ENCODE peak calls at places on chromosomes 3 and 15, in ten cellular contexts. One of them, this sample, is unnamed.

GRCh38 chr15:74322558-74323180 is 44.8 kb downstream of the CYP11A1 start:
- DNase-seq in left ventricle myocardium inferior: peak
- DNase-seq in colonic mucosa: peak
- DNase-seq in pancreas: peak
- DNase-seq in GM10248: peak
- DNase-seq in A549: peak
- DNase-seq in GM06990: peak
- DNase-seq in mammary epithelial cell: peak
- DNase-seq in fibroblast of lung: peak
- DNase-seq in cardiac muscle cell: peak
- DNase-seq in this sample: no peak

GRCh38 chr3:173755161-173755560 is 357.6 kb downstream of the NLGN1 start:
- DNase-seq in left ventricle myocardium inferior: no peak
- DNase-seq in colonic mucosa: no peak
- DNase-seq in pancreas: no peak
- DNase-seq in GM10248: no peak
- DNase-seq in A549: no peak
- DNase-seq in GM06990: no peak
- DNase-seq in mammary epithelial cell: no peak
- DNase-seq in fibroblast of lung: no peak
- DNase-seq in cardiac muscle cell: no peak
- DNase-seq in this sample: no peak

GRCh38 chr3:192033246-192033645 is 572.3 kb downstream of the PYDC2 start:
- DNase-seq in left ventricle myocardium inferior: no peak
- DNase-seq in colonic mucosa: no peak
- DNase-seq in pancreas: no peak
- DNase-seq in GM10248: no peak
- DNase-seq in A549: no peak
- DNase-seq in GM06990: no peak
- DNase-seq in mammary epithelial cell: no peak
- DNase-seq in fibroblast of lung: no peak
- DNase-seq in cardiac muscle cell: no peak
- DNase-seq in this sample: no peak

GRCh38 chr3:13536832-13537231 is 12.1 kb upstream of the FBLN2 start:
- DNase-seq in left ventricle myocardium inferior: no peak
- DNase-seq in colonic mucosa: no peak
- DNase-seq in pancreas: no peak
- DNase-seq in GM10248: no peak
- DNase-seq in A549: no peak
- DNase-seq in GM06990: no peak
- DNase-seq in mammary epithelial cell: no peak
- DNase-seq in fibroblast of lung: no peak
- DNase-seq in cardiac muscle cell: peak
- DNase-seq in this sample: no peak

GRCh38 chr15:32844118-32844711 is 126.4 kb downstream of the GREM1 start:
- DNase-seq in left ventricle myocardium inferior: no peak
- DNase-seq in colonic mucosa: no peak
- DNase-seq in pancreas: no peak
- DNase-seq in GM10248: peak
- DNase-seq in A549: peak
- DNase-seq in GM06990: no peak
- DNase-seq in mammary epithelial cell: peak
- DNase-seq in fibroblast of lung: peak
- DNase-seq in cardiac muscle cell: peak
- DNase-seq in this sample: no peak

GRCh38 chr15:25176991-25177954 is 222.5 kb downstream of the SNRPN start:
- DNase-seq in left ventricle myocardium inferior: peak
- DNase-seq in colonic mucosa: peak
- DNase-seq in pancreas: peak
- DNase-seq in GM10248: no peak
- DNase-seq in A549: no peak
- DNase-seq in GM06990: no peak
- DNase-seq in mammary epithelial cell: no peak
- DNase-seq in fibroblast of lung: no peak
- DNase-seq in cardiac muscle cell: no peak
- DNase-seq in this sample: peak

GRCh38 chr3:99319450-99319849 is 318.9 kb upstream of the COL8A1 start:
- DNase-seq in left ventricle myocardium inferior: no peak
- DNase-seq in colonic mucosa: no peak
- DNase-seq in pancreas: no peak
- DNase-seq in GM10248: no peak
- DNase-seq in A549: no peak
- DNase-seq in GM06990: no peak
- DNase-seq in mammary epithelial cell: no peak
- DNase-seq in fibroblast of lung: no peak
- DNase-seq in cardiac muscle cell: no peak
- DNase-seq in this sample: no peak

GRCh38 chr3:197135212-197135611 is 105.6 kb upstream of the MELTF start:
- DNase-seq in left ventricle myocardium inferior: no peak
- DNase-seq in colonic mucosa: no peak
- DNase-seq in pancreas: no peak
- DNase-seq in GM10248: no peak
- DNase-seq in A549: no peak
- DNase-seq in GM06990: no peak
- DNase-seq in mammary epithelial cell: peak
- DNase-seq in fibroblast of lung: no peak
- DNase-seq in cardiac muscle cell: no peak
- DNase-seq in this sample: no peak

GRCh38 chr15:40939909-40940801 is 11.0 kb downstream of the DLL4 start:
- DNase-seq in left ventricle myocardium inferior: peak
- DNase-seq in colonic mucosa: no peak
- DNase-seq in pancreas: no peak
- DNase-seq in GM10248: no peak
- DNase-seq in A549: no peak
- DNase-seq in GM06990: no peak
- DNase-seq in mammary epithelial cell: no peak
- DNase-seq in fibroblast of lung: no peak
- DNase-seq in cardiac muscle cell: no peak
- DNase-seq in this sample: no peak

GRCh38 chr15:40942337-40942854 is 10.9 kb upstream of the CHAC1 start:
- DNase-seq in left ventricle myocardium inferior: no peak
- DNase-seq in colonic mucosa: no peak
- DNase-seq in pancreas: no peak
- DNase-seq in GM10248: no peak
- DNase-seq in A549: no peak
- DNase-seq in GM06990: no peak
- DNase-seq in mammary epithelial cell: no peak
- DNase-seq in fibroblast of lung: no peak
- DNase-seq in cardiac muscle cell: no peak
- DNase-seq in this sample: no peak

GRCh38 chr15:40941078-40941527 is 12.0 kb downstream of the DLL4 start:
- DNase-seq in left ventricle myocardium inferior: no peak
- DNase-seq in colonic mucosa: no peak
- DNase-seq in pancreas: no peak
- DNase-seq in GM10248: no peak
- DNase-seq in A549: no peak
- DNase-seq in GM06990: no peak
- DNase-seq in mammary epithelial cell: no peak
- DNase-seq in fibroblast of lung: no peak
- DNase-seq in cardiac muscle cell: no peak
- DNase-seq in this sample: no peak

GRCh38 chr15:40942865-40943264 is 10.4 kb upstream of the CHAC1 start:
- DNase-seq in left ventricle myocardium inferior: no peak
- DNase-seq in colonic mucosa: no peak
- DNase-seq in pancreas: no peak
- DNase-seq in GM10248: no peak
- DNase-seq in A549: no peak
- DNase-seq in GM06990: no peak
- DNase-seq in mammary epithelial cell: no peak
- DNase-seq in fibroblast of lung: no peak
- DNase-seq in cardiac muscle cell: no peak
- DNase-seq in this sample: no peak

DNA sequence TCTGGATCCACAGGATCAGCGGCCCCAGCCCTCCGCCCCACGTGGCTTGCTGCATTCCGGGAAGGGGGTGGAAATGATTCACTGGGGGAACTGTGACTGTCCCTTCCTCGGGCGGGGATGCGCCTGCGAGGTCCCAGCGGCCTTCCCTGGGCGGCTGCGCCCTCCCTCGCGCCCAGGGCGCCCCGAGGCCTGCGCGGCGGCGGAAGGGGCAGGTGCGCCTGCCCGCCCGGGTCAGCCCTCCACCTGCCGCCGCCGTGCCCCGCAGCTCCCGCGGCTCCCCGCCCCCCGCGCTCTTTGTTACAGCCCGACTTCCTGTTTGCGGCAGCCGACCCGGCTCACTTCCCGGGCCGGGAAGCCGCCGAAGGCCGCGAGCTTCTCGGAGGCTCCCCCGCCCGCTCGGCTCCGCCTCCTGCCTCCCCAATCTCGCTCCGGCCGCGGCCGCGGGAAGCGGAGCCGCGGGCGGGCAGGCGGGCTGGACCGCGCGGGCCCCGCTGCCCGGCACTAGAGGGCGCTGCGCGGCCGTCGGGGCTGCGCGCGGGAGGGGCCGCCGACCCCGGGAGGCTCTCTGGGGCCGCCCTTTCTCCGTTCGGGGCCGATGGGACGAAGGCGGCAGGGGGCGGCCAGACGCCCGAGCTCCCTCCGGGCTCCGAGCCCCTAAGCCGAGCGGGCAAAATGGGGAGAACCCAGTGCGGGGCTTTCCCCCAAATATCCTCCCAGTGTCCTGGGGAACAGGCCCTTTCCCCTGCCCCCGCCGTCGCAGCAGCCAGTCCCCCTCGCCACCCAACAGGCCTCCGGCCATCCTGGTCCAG is 11.5 kb upstream of the CHAC1 start:
- DNase-seq in left ventricle myocardium inferior: peak
- DNase-seq in colonic mucosa: peak
- DNase-seq in pancreas: peak
- DNase-seq in GM10248: peak
- DNase-seq in A549: peak
- DNase-seq in GM06990: peak
- DNase-seq in mammary epithelial cell: peak
- DNase-seq in fibroblast of lung: peak
- DNase-seq in cardiac muscle cell: peak
- DNase-seq in this sample: peak
- TF ChIP-seq CTCF in left ventricle myocardium inferior: peak
- TF ChIP-seq CTCF in colonic mucosa: no peak
- TF ChIP-seq CTCF in pancreas: peak
- TF ChIP-seq CTCF in GM10248: peak
- TF ChIP-seq CTCF in A549: peak
- TF ChIP-seq CTCF in GM06990: no peak
- TF ChIP-seq CTCF in mammary epithelial cell: peak
- TF ChIP-seq CTCF in fibroblast of lung: peak
- TF ChIP-seq CTCF in cardiac muscle cell: peak
- TF ChIP-seq CTCF in this sample: peak

GRCh38 chr3:134430174-134430573 is 55.6 kb downstream of the ANAPC13 start:
- DNase-seq in left ventricle myocardium inferior: no peak
- DNase-seq in colonic mucosa: no peak
- DNase-seq in pancreas: no peak
- DNase-seq in GM10248: no peak
- DNase-seq in A549: no peak
- DNase-seq in GM06990: no peak
- DNase-seq in mammary epithelial cell: no peak
- DNase-seq in fibroblast of lung: no peak
- DNase-seq in cardiac muscle cell: no peak
- DNase-seq in this sample: no peak

GRCh38 chr3:134428396-134428795 is 54.1 kb upstream of the AMOTL2 start:
- DNase-seq in left ventricle myocardium inferior: no peak
- DNase-seq in colonic mucosa: no peak
- DNase-seq in pancreas: no peak
- DNase-seq in GM10248: no peak
- DNase-seq in A549: no peak
- DNase-seq in GM06990: no peak
- DNase-seq in mammary epithelial cell: no peak
- DNase-seq in fibroblast of lung: peak
- DNase-seq in cardiac muscle cell: no peak
- DNase-seq in this sample: no peak

GRCh38 chr3:134426660-134427181 is 52.5 kb upstream of the AMOTL2 start:
- DNase-seq in left ventricle myocardium inferior: no peak
- DNase-seq in colonic mucosa: no peak
- DNase-seq in pancreas: no peak
- DNase-seq in GM10248: no peak
- DNase-seq in A549: no peak
- DNase-seq in GM06990: no peak
- DNase-seq in mammary epithelial cell: peak
- DNase-seq in fibroblast of lung: peak
- DNase-seq in cardiac muscle cell: peak
- DNase-seq in this sample: no peak

GRCh38 chr3:134425943-134426342 is 51.7 kb upstream of the AMOTL2 start:
- DNase-seq in left ventricle myocardium inferior: no peak
- DNase-seq in colonic mucosa: no peak
- DNase-seq in pancreas: no peak
- DNase-seq in GM10248: no peak
- DNase-seq in A549: no peak
- DNase-seq in GM06990: no peak
- DNase-seq in mammary epithelial cell: no peak
- DNase-seq in fibroblast of lung: no peak
- DNase-seq in cardiac muscle cell: no peak
- DNase-seq in this sample: no peak

GRCh38 chr3:134427400-134428111 is 53.3 kb upstream of the AMOTL2 start:
- DNase-seq in left ventricle myocardium inferior: no peak
- DNase-seq in colonic mucosa: no peak
- DNase-seq in pancreas: no peak
- DNase-seq in GM10248: no peak
- DNase-seq in A549: peak
- DNase-seq in GM06990: no peak
- DNase-seq in mammary epithelial cell: peak
- DNase-seq in fibroblast of lung: peak
- DNase-seq in cardiac muscle cell: peak
- DNase-seq in this sample: no peak
- TF ChIP-seq CTCF in left ventricle myocardium inferior: no peak
- TF ChIP-seq CTCF in colonic mucosa: no peak
- TF ChIP-seq CTCF in pancreas: no peak
- TF ChIP-seq CTCF in GM10248: no peak
- TF ChIP-seq CTCF in A549: no peak
- TF ChIP-seq CTCF in GM06990: no peak
- TF ChIP-seq CTCF in mammary epithelial cell: no peak
- TF ChIP-seq CTCF in fibroblast of lung: no peak
- TF ChIP-seq CTCF in cardiac muscle cell: no peak
- TF ChIP-seq CTCF in this sample: no peak

DNA sequence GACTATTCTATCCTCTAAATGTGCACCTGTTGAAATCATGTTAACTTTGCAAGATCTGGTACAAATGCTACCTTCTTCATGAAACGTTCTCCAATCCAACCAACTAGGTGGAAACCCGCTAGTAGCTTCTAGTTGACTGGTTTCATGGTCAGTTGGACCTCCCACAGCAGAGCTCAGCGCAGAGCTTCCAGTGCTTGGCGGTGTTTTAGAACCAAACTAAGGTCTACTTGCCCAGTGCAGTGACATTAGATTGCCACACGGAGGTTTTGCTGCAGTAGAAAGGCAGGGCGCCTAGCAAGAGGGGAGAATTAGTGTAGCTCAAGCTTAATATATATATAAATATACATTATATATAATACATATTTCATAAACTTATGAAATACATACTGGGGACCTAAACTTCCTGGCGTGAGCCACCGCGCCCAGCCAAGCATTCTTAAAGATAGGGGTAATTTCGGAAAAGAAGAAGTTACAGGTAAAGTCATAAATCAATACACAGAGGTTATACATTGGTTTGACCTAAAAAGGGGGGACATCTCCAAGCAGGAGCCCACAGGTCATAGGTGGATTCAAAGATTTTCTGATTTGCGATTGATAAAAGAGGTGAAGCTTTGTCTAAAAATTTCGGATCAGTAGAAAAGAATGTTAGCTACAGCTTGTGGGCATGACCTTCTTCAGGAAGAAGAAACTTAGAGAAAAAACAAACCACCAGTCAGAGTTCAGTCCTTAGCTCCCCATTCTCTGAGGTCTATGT is 2.0 kb upstream of the OXSR1 start:
- DNase-seq in left ventricle myocardium inferior: no peak
- DNase-seq in colonic mucosa: no peak
- DNase-seq in pancreas: no peak
- DNase-seq in GM10248: no peak
- DNase-seq in A549: peak
- DNase-seq in GM06990: no peak
- DNase-seq in mammary epithelial cell: no peak
- DNase-seq in fibroblast of lung: no peak
- DNase-seq in cardiac muscle cell: no peak
- DNase-seq in this sample: no peak
- TF ChIP-seq CTCF in left ventricle myocardium inferior: no peak
- TF ChIP-seq CTCF in colonic mucosa: peak
- TF ChIP-seq CTCF in pancreas: no peak
- TF ChIP-seq CTCF in GM10248: no peak
- TF ChIP-seq CTCF in A549: no peak
- TF ChIP-seq CTCF in GM06990: peak
- TF ChIP-seq CTCF in mammary epithelial cell: no peak
- TF ChIP-seq CTCF in fibroblast of lung: no peak
- TF ChIP-seq CTCF in cardiac muscle cell: no peak
- TF ChIP-seq CTCF in this sample: no peak

GRCh38 chr3:4711680-4711992 is 218.5 kb downstream of the ITPR1 start:
- DNase-seq in left ventricle myocardium inferior: no peak
- DNase-seq in colonic mucosa: no peak
- DNase-seq in pancreas: no peak
- DNase-seq in GM10248: no peak
- DNase-seq in A549: no peak
- DNase-seq in GM06990: no peak
- DNase-seq in mammary epithelial cell: no peak
- DNase-seq in fibroblast of lung: no peak
- DNase-seq in cardiac muscle cell: no peak
- DNase-seq in this sample: no peak
- TF ChIP-seq CTCF in left ventricle myocardium inferior: no peak
- TF ChIP-seq CTCF in colonic mucosa: no peak
- TF ChIP-seq CTCF in pancreas: no peak
- TF ChIP-seq CTCF in GM10248: no peak
- TF ChIP-seq CTCF in A549: peak
- TF ChIP-seq CTCF in GM06990: no peak
- TF ChIP-seq CTCF in mammary epithelial cell: no peak
- TF ChIP-seq CTCF in fibroblast of lung: no peak
- TF ChIP-seq CTCF in cardiac muscle cell: no peak
- TF ChIP-seq CTCF in this sample: no peak